ENCODE peak calls at places on chromosomes 13 and 19, in eight cellular contexts. U is uterus, H is vagina, F is Peyer's patch, O is IMR-90, E is stomach, G is A549, R is upper lobe of left lung. Y is an unnamed sample.
A peak's percentile ranks its signal among the peaks of the same experiment; 100 is the strongest.

GRCh38 chr19:57818378-57818777 is 3.7 kb upstream of the ZNF552 start:
- DNase-seq in E (no peak), R (no peak), H (no peak), G (no peak), F (no peak), O (no peak), U (no peak), Y (no peak)

GRCh38 chr13:20106751-20107150 is 54.1 kb downstream of the GJA3 start:
- DNase-seq in R (no peak), E (no peak), O (no peak), U (no peak), H (no peak), G (no peak), F (no peak), Y (no peak)

GRCh38 chr13:95677564-95678386 is 836 bp downstream of the DNAJC3 start:
- DNase-seq in U (peak; percentile 45), F (no peak), E (no peak), G (peak; percentile 6), H (no peak), R (no peak), O (peak; percentile 23), Y (peak; percentile 44)

GRCh38 chr13:97432232-97432916 is 1.6 kb upstream of the RAP2A start:
- DNase-seq in F (no peak), H (no peak), R (no peak), E (no peak), G (no peak), O (no peak), U (no peak), Y (no peak)

GRCh38 chr19:3573858-3574637 is 1.3 kb downstream of the HMG20B start:
- DNase-seq in F (peak; percentile 95), G (peak; percentile 45), E (peak; percentile 96), R (peak; percentile 96), H (peak; percentile 87), U (peak; percentile 77), O (peak; percentile 93), Y (peak; percentile 81)

GRCh38 chr19:36849701-36850645 is 703 bp upstream of the ZNF345 start:
- DNase-seq in O (peak; percentile 89), E (peak; percentile 90), F (peak; percentile 96), R (peak; percentile 94), H (peak; percentile 94), G (no peak), U (peak; percentile 90), Y (peak; percentile 85)

GRCh38 chr13:77692746-77693448 is 4.6 kb upstream of the SLAIN1 start:
- DNase-seq in F (no peak), G (no peak), R (no peak), E (no peak), O (no peak), U (no peak), H (no peak), Y (no peak)

GRCh38 chr13:37736040-37736439 is 133.5 kb downstream of the TRPC4 start:
- DNase-seq in O (no peak), U (no peak), E (no peak), H (no peak), G (no peak), F (no peak), R (no peak), Y (no peak)

GRCh38 chr19:10797541-10798256 is 38.3 kb downstream of the TMED1 start:
- DNase-seq in O (no peak), G (no peak), F (peak; percentile 66), U (no peak), R (no peak), E (no peak), H (no peak), Y (no peak)

DNA sequence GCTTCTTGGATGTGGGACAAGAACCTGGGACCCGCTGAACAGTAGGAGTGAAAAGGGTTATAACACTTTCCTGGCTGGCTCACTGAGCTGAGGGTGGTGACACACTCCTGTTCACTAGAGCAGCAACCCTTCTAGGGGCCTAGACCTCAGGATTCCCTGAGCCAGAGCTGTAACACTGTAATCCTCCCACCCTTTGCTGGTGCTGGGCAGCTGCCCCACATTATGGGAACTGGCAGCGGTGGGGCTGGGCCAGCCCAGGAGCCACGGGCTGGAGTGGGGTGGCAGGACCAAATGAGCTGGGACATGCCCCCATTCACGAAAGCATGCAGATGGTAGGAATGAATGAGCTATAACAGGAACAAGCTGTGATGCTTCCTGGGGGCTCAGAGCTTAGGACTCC is 110.6 kb downstream of the B3GLCT start:
- DNase-seq in G (no peak), U (no peak), F (no peak), O (no peak), H (no peak), E (no peak), R (peak; percentile 33), Y (no peak)
- TF ChIP-seq POLR2A in G (no peak), U (no peak), F (no peak), O (no peak), H (no peak), E (no peak), R (no peak), Y (no peak)

GRCh38 chr13:94309997-94310842 is 169.3 kb downstream of the DCT start:
- DNase-seq in O (peak; percentile 96), G (no peak), F (no peak), H (no peak), U (no peak), E (no peak), R (no peak), Y (no peak)
- H3K4me1 ChIP-seq in O (peaks cover 14% of the 10 kb centered on the region), G (peaks cover 16% of the 10 kb centered on the region), F (no peaks in the 10 kb centered on the region), H (no peaks in the 10 kb centered on the region), U (no peaks in the 10 kb centered on the region), E (no peaks in the 10 kb centered on the region), R (no peaks in the 10 kb centered on the region), Y (no peaks in the 10 kb centered on the region)

GRCh38 chr19:19111138-19111835 is 27.0 kb downstream of the TMEM161A start:
- DNase-seq in E (no peak), R (no peak), U (no peak), O (no peak), H (no peak), G (no peak), F (no peak), Y (no peak)

GRCh38 chr19:19115954-19116353 is 22.3 kb downstream of the TMEM161A start:
- DNase-seq in H (no peak), U (no peak), O (no peak), R (no peak), G (no peak), E (peak; percentile 29), F (peak; percentile 75), Y (no peak)

GRCh38 chr19:19111967-19112580 is 26.2 kb downstream of the TMEM161A start:
- DNase-seq in H (no peak), E (no peak), U (no peak), R (no peak), F (no peak), G (no peak), O (no peak), Y (no peak)

GRCh38 chr19:19110410-19111137 is 27.7 kb downstream of the TMEM161A start:
- DNase-seq in R (peak; percentile 83), F (no peak), E (no peak), O (no peak), U (no peak), H (no peak), G (no peak), Y (no peak)

GRCh38 chr19:19113040-19113541 is 25.2 kb downstream of the TMEM161A start:
- DNase-seq in H (no peak), U (no peak), E (no peak), O (peak; percentile 74), F (no peak), G (no peak), R (no peak), Y (no peak)
- TF ChIP-seq CTCF in H (no peak), U (no peak), E (no peak), O (peak; percentile 57), F (no peak), G (no peak), R (no peak), Y (no peak)

GRCh38 chr13:50907781-50908180 is 1.8 kb upstream of the RNASEH2B start:
- DNase-seq in F (no peak), H (no peak), G (no peak), U (no peak), E (no peak), R (no peak), O (no peak), Y (no peak)

GRCh38 chr13:50910483-50910805 is 853 bp downstream of the RNASEH2B start:
- DNase-seq in R (no peak), F (no peak), H (no peak), O (peak; percentile 42), E (no peak), U (no peak), G (peak; percentile 25), Y (no peak)

GRCh38 chr13:50911051-50911690 is 1.6 kb downstream of the RNASEH2B start:
- DNase-seq in F (no peak), E (no peak), R (no peak), G (no peak), U (no peak), H (no peak), O (no peak), Y (no peak)

GRCh38 chr13:50908371-50908770 is 1.2 kb upstream of the RNASEH2B start:
- DNase-seq in H (no peak), E (no peak), O (no peak), U (no peak), R (no peak), F (no peak), G (no peak), Y (no peak)

GRCh38 chr13:50909605-50910482 is at the start of gene RNASEH2B:
- DNase-seq in G (peak; percentile 52), F (peak; percentile 84), R (peak; percentile 96), E (peak; percentile 68), U (peak; percentile 57), O (peak; percentile 40), H (no peak), Y (peak; percentile 46)
- TF ChIP-seq POLR2A in G (peak; percentile 54), F (peak; percentile 34), R (peak; percentile 82), E (no peak), U (peak; percentile 56), O (peak; percentile 78), H (no peak), Y (no peak)

GRCh38 chr13:98487016-98487415 is 89.9 kb downstream of the STK24 start:
- DNase-seq in E (no peak), R (no peak), O (peak; percentile 53), G (no peak), U (no peak), H (no peak), F (no peak), Y (no peak)

GRCh38 chr13:98490195-98490771 is 86.6 kb downstream of the STK24 start:
- DNase-seq in U (no peak), H (no peak), R (no peak), G (no peak), O (no peak), F (no peak), E (no peak), Y (no peak)

GRCh38 chr13:98487522-98487921 is 89.4 kb downstream of the STK24 start:
- DNase-seq in U (no peak), O (no peak), E (no peak), H (no peak), G (no peak), F (no peak), R (no peak), Y (no peak)

GRCh38 chr13:98489446-98490194 is 87.3 kb downstream of the STK24 start:
- DNase-seq in H (no peak), G (no peak), O (no peak), F (no peak), R (no peak), U (no peak), E (no peak), Y (no peak)

GRCh38 chr13:98488736-98489135 is 88.2 kb downstream of the STK24 start:
- DNase-seq in R (no peak), U (no peak), G (no peak), H (no peak), E (no peak), F (no peak), O (no peak), Y (no peak)
- H3K4me1 ChIP-seq in R (peaks cover 35% of the 10 kb centered on the region), U (peaks cover 9% of the 10 kb centered on the region), G (peaks cover 82% of the 10 kb centered on the region), H (peaks cover 96% of the 10 kb centered on the region), E (peaks cover 97% of the 10 kb centered on the region), F (peaks cover 93% of the 10 kb centered on the region), O (peaks cover 31% of the 10 kb centered on the region), Y (peaks cover 17% of the 10 kb centered on the region)